ENCODE peak calls at places on chromosomes 13 and 19, in ten cellular contexts. One of them, this sample, is unnamed.

GRCh38 chr13:99464441-99464949 is 36.8 kb upstream of the TM9SF2 start:
- DNase-seq in neuronal stem cell: no peak
- DNase-seq in heart right ventricle: no peak
- DNase-seq in aorta: no peak
- DNase-seq in breast epithelium: no peak
- DNase-seq in cardiac muscle cell: no peak
- DNase-seq in Peyer's patch: no peak
- DNase-seq in AG04450: no peak
- DNase-seq in A673: no peak
- DNase-seq in IMR-90: peak
- DNase-seq in this sample: no peak

GRCh38 chr19:58407658-58408151 is 744 bp upstream of the ZNF584 start:
- DNase-seq in cardiac muscle cell: no peak
- DNase-seq in AG04450: no peak
- DNase-seq in aorta: no peak
- DNase-seq in neuronal stem cell: no peak
- DNase-seq in IMR-90: peak
- DNase-seq in Peyer's patch: no peak
- DNase-seq in A673: no peak
- DNase-seq in breast epithelium: no peak
- DNase-seq in heart right ventricle: no peak
- DNase-seq in this sample: no peak

GRCh38 chr19:3604227-3604986 is 2.3 kb downstream of the TBXA2R start:
- DNase-seq in AG04450: no peak
- DNase-seq in neuronal stem cell: no peak
- DNase-seq in breast epithelium: no peak
- DNase-seq in IMR-90: no peak
- DNase-seq in cardiac muscle cell: no peak
- DNase-seq in aorta: peak
- DNase-seq in Peyer's patch: no peak
- DNase-seq in heart right ventricle: no peak
- DNase-seq in A673: no peak
- DNase-seq in this sample: no peak

GRCh38 chr13:52356327-52356726 is 49.6 kb downstream of the THSD1 start:
- DNase-seq in breast epithelium: no peak
- DNase-seq in Peyer's patch: no peak
- DNase-seq in neuronal stem cell: no peak
- DNase-seq in cardiac muscle cell: peak
- DNase-seq in IMR-90: peak
- DNase-seq in heart right ventricle: no peak
- DNase-seq in A673: no peak
- DNase-seq in aorta: no peak
- DNase-seq in AG04450: no peak
- DNase-seq in this sample: no peak

GRCh38 chr19:17764348-17764747 is 13.1 kb downstream of the FCHO1 start:
- DNase-seq in aorta: no peak
- DNase-seq in neuronal stem cell: no peak
- DNase-seq in heart right ventricle: no peak
- DNase-seq in IMR-90: no peak
- DNase-seq in A673: no peak
- DNase-seq in Peyer's patch: no peak
- DNase-seq in cardiac muscle cell: no peak
- DNase-seq in AG04450: no peak
- DNase-seq in breast epithelium: no peak
- DNase-seq in this sample: no peak

GRCh38 chr19:58009666-58010301 is 7.2 kb upstream of the ZNF606 start:
- DNase-seq in AG04450: peak
- DNase-seq in neuronal stem cell: peak
- DNase-seq in A673: peak
- DNase-seq in Peyer's patch: peak
- DNase-seq in aorta: peak
- DNase-seq in heart right ventricle: peak
- DNase-seq in breast epithelium: peak
- DNase-seq in cardiac muscle cell: peak
- DNase-seq in IMR-90: peak
- DNase-seq in this sample: peak

GRCh38 chr19:51783373-51783772 is 11.6 kb upstream of the FPR3 start:
- DNase-seq in AG04450: no peak
- DNase-seq in heart right ventricle: no peak
- DNase-seq in aorta: no peak
- DNase-seq in neuronal stem cell: no peak
- DNase-seq in cardiac muscle cell: peak
- DNase-seq in IMR-90: no peak
- DNase-seq in breast epithelium: no peak
- DNase-seq in Peyer's patch: no peak
- DNase-seq in A673: peak
- DNase-seq in this sample: no peak

GRCh38 chr19:33876192-33876591 is 79.5 kb downstream of the KCTD15 start:
- DNase-seq in neuronal stem cell: no peak
- DNase-seq in cardiac muscle cell: no peak
- DNase-seq in IMR-90: no peak
- DNase-seq in breast epithelium: no peak
- DNase-seq in aorta: no peak
- DNase-seq in AG04450: no peak
- DNase-seq in Peyer's patch: no peak
- DNase-seq in heart right ventricle: no peak
- DNase-seq in A673: no peak
- DNase-seq in this sample: no peak

DNA sequence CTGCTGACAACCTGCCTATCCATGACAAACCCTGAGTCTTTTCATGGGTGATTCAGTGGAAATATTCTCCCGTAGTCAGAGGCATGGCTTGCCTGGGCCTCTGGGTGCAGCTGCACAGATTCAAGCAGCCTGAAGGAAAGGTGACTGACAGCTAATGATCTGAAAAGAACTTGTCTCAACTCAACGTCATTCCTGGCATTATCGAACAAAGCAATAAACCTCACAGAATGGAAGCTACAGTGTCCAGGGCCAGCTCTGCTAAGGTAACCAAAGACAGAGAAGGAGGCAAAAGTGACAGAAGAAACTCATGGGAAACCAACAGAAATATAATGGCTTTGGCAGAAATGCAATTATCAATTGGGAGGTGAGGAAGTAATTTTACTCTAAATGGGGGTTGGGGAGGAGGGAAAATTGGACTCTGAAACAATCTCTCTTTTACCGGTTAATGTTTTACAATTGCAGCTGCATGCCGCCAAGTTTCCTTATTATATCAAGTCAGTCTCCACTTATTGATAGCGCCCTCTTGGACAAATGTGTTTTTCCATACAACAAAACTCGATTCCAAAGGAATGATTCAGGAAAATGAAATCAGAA is 12.9 kb downstream of the STARD13 start:
- DNase-seq in Peyer's patch: peak
- DNase-seq in aorta: no peak
- DNase-seq in neuronal stem cell: no peak
- DNase-seq in AG04450: no peak
- DNase-seq in breast epithelium: no peak
- DNase-seq in heart right ventricle: no peak
- DNase-seq in cardiac muscle cell: no peak
- DNase-seq in IMR-90: no peak
- DNase-seq in A673: no peak
- DNase-seq in this sample: no peak
- H3K27ac ChIP-seq in Peyer's patch: peak
- H3K27ac ChIP-seq in aorta: no peak
- H3K27ac ChIP-seq in neuronal stem cell: no peak
- H3K27ac ChIP-seq in AG04450: no peak
- H3K27ac ChIP-seq in breast epithelium: no peak
- H3K27ac ChIP-seq in heart right ventricle: no peak
- H3K27ac ChIP-seq in cardiac muscle cell: peak
- H3K27ac ChIP-seq in IMR-90: peak
- H3K27ac ChIP-seq in A673: peak
- H3K27ac ChIP-seq in this sample: peak

GRCh38 chr19:37719111-37719926 is at the start of gene ZNF607:
- DNase-seq in AG04450: peak
- DNase-seq in neuronal stem cell: peak
- DNase-seq in heart right ventricle: peak
- DNase-seq in IMR-90: peak
- DNase-seq in Peyer's patch: peak
- DNase-seq in breast epithelium: peak
- DNase-seq in aorta: peak
- DNase-seq in cardiac muscle cell: peak
- DNase-seq in A673: peak
- DNase-seq in this sample: peak

GRCh38 chr19:37718357-37718756 is 1.2 kb downstream of the ZNF607 start:
- DNase-seq in aorta: no peak
- DNase-seq in AG04450: no peak
- DNase-seq in neuronal stem cell: no peak
- DNase-seq in Peyer's patch: no peak
- DNase-seq in IMR-90: no peak
- DNase-seq in cardiac muscle cell: no peak
- DNase-seq in A673: no peak
- DNase-seq in breast epithelium: no peak
- DNase-seq in heart right ventricle: no peak
- DNase-seq in this sample: no peak

GRCh38 chr19:37725181-37725580 is 5.6 kb upstream of the ZNF607 start:
- DNase-seq in heart right ventricle: no peak
- DNase-seq in cardiac muscle cell: no peak
- DNase-seq in IMR-90: no peak
- DNase-seq in A673: no peak
- DNase-seq in aorta: no peak
- DNase-seq in Peyer's patch: no peak
- DNase-seq in breast epithelium: no peak
- DNase-seq in neuronal stem cell: no peak
- DNase-seq in AG04450: no peak
- DNase-seq in this sample: no peak

GRCh38 chr19:37716140-37716539 is 3.4 kb downstream of the ZNF607 start:
- DNase-seq in Peyer's patch: no peak
- DNase-seq in IMR-90: no peak
- DNase-seq in AG04450: no peak
- DNase-seq in breast epithelium: no peak
- DNase-seq in neuronal stem cell: no peak
- DNase-seq in A673: no peak
- DNase-seq in aorta: no peak
- DNase-seq in heart right ventricle: no peak
- DNase-seq in cardiac muscle cell: no peak
- DNase-seq in this sample: no peak

DNA sequence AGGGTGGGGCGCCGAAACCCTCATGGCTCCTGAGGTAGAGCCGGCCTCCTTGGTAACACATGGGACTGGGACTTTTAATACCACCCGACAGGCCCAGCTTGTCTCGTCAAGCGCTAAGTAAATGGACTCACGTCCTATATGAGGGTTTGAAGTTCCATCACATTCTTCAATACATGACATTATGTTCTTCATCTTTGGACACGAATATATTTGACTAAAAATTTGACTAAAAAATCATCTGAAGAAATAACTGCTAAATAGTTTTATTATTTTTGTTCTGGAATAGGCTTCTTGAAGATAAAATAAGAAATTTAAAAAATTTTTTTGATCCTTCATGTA is 335 bp upstream of the ZNF607 start:
- DNase-seq in Peyer's patch: no peak
- DNase-seq in cardiac muscle cell: no peak
- DNase-seq in IMR-90: no peak
- DNase-seq in aorta: no peak
- DNase-seq in breast epithelium: no peak
- DNase-seq in heart right ventricle: no peak
- DNase-seq in neuronal stem cell: no peak
- DNase-seq in AG04450: no peak
- DNase-seq in A673: no peak
- DNase-seq in this sample: no peak
- H3K27ac ChIP-seq in Peyer's patch: no peak
- H3K27ac ChIP-seq in cardiac muscle cell: peak
- H3K27ac ChIP-seq in IMR-90: no peak
- H3K27ac ChIP-seq in aorta: no peak
- H3K27ac ChIP-seq in breast epithelium: peak
- H3K27ac ChIP-seq in heart right ventricle: no peak
- H3K27ac ChIP-seq in neuronal stem cell: no peak
- H3K27ac ChIP-seq in AG04450: no peak
- H3K27ac ChIP-seq in A673: no peak
- H3K27ac ChIP-seq in this sample: peak

DNA sequence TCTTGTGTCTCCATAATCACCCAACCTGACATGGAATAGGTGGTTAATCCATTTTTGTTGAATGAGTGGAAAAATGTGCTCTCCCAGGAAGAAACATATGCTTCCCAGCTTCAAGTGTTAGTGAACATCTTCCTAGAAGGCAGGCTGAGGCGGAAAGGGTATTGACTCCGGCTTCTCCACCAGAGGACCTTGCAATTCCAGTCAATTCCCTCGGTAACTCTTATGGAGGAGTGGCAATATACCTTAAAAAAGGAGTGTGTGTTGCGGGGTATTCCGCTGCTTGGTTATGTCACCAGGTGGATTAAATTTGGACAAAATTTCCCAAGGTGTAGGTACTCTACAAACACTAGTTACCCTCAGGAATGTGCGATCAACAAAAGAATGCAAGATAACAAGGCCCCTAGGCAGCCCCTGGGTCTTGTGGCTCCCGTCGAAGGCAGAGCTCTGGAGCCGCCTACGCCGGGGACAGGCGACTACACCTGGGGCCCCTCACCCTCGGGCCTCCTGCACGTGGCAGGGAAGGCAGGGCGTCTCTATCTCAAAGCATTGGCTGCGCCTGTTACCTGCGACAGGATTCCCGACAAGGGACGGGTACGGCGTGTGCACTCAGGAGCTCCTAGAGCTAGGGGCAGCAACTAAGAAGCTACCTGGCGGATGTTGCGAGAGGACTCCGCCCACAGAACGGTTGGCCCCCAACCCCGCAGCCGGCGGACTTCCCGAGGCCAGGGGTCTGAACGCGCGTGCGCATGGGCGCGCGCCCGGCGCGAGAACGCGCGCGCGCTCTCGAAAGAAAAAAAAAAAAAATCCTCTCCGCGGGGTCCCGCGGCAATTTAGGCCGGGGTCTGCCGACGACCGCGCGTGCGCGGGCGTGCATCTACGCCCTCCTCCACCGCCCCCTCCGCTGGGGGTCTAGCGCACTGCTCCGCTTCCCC is at the start of gene WDR87:
- DNase-seq in aorta: peak
- DNase-seq in A673: no peak
- DNase-seq in cardiac muscle cell: peak
- DNase-seq in IMR-90: no peak
- DNase-seq in heart right ventricle: no peak
- DNase-seq in neuronal stem cell: peak
- DNase-seq in AG04450: no peak
- DNase-seq in breast epithelium: peak
- DNase-seq in Peyer's patch: peak
- DNase-seq in this sample: no peak
- H3K27ac ChIP-seq in aorta: no peak
- H3K27ac ChIP-seq in A673: peak
- H3K27ac ChIP-seq in cardiac muscle cell: peak
- H3K27ac ChIP-seq in IMR-90: peak
- H3K27ac ChIP-seq in heart right ventricle: peak
- H3K27ac ChIP-seq in neuronal stem cell: peak
- H3K27ac ChIP-seq in AG04450: peak
- H3K27ac ChIP-seq in breast epithelium: peak
- H3K27ac ChIP-seq in Peyer's patch: peak
- H3K27ac ChIP-seq in this sample: peak

DNA sequence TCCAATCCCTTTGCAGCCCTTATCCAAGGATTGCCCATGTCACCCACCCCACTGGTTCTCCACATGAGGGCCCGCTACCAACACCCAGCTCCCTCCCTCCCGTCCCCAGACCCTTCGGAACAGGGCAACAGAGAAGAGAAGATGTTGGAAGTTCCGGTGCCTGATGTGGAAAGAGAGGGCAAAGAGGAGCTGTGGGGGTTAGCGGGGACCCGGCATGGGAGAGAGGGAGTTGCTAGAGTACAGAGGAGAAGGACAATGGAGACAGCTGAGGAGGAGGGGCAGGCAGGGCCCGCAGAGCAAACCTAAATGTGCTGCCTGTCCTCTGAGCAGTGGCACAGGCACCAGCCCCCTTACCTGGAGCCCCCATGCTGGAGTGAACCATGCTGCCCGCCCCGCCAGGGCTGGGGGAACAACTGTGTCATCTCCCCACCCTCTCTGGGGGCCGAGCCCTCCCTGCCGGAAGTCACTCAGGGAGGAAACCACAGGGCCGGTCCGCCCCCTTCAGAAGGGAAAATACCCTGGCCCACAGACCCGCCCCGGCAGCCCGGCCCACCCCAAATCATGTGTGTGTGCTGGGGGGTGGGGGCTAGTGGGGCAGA is at the start of gene POU2F2:
- DNase-seq in A673: no peak
- DNase-seq in aorta: peak
- DNase-seq in AG04450: no peak
- DNase-seq in cardiac muscle cell: no peak
- DNase-seq in neuronal stem cell: no peak
- DNase-seq in Peyer's patch: peak
- DNase-seq in breast epithelium: no peak
- DNase-seq in heart right ventricle: peak
- DNase-seq in IMR-90: no peak
- DNase-seq in this sample: peak
- H3K27ac ChIP-seq in A673: no peak
- H3K27ac ChIP-seq in aorta: no peak
- H3K27ac ChIP-seq in AG04450: no peak
- H3K27ac ChIP-seq in cardiac muscle cell: no peak
- H3K27ac ChIP-seq in neuronal stem cell: no peak
- H3K27ac ChIP-seq in Peyer's patch: peak
- H3K27ac ChIP-seq in breast epithelium: no peak
- H3K27ac ChIP-seq in heart right ventricle: no peak
- H3K27ac ChIP-seq in IMR-90: no peak
- H3K27ac ChIP-seq in this sample: peak